ENCODE peak calls at places on chromosome 20, in eight cellular contexts. A is endothelial cell of umbilical vein, E is HCT116, G is esophagus muscularis mucosa, O is GM23338, W is HL-60, R is GM12891, T is stomach. L is an unnamed sample.

GRCh38 chr20:24497851-24498250 is 28.4 kb downstream of the SYNDIG1 start:
- DNase-seq in A (no peak), E (no peak), G (no peak), O (no peak), W (no peak), R (no peak), T (peak), L (no peak)

GRCh38 chr20:52481443-52481842 is 289.9 kb upstream of the ZFP64 start:
- DNase-seq in A (peak), E (no peak), G (no peak), O (no peak), W (no peak), R (no peak), T (no peak), L (no peak)

GRCh38 chr20:11432407-11432806 is 485.3 kb upstream of the BTBD3 start:
- DNase-seq in A (no peak), E (no peak), G (no peak), O (no peak), W (no peak), R (no peak), T (no peak), L (no peak)

GRCh38 chr20:5402903-5403531 is 86.3 kb upstream of the PROKR2 start:
- DNase-seq in A (peak), E (no peak), G (peak), O (peak), W (no peak), R (peak), T (no peak), L (no peak)

GRCh38 chr20:61556116-61556515 is 304.1 kb downstream of the CDH4 start:
- DNase-seq in A (no peak), E (no peak), G (no peak), O (no peak), W (no peak), R (no peak), T (no peak), L (no peak)

GRCh38 chr20:61024390-61024789 is 227.7 kb upstream of the CDH4 start:
- DNase-seq in A (no peak), E (no peak), G (no peak), O (no peak), W (no peak), R (no peak), T (no peak), L (no peak)

GRCh38 chr20:47263502-47264084 is 92.9 kb downstream of the ZMYND8 start:
- DNase-seq in A (no peak), E (no peak), G (no peak), O (no peak), W (no peak), R (no peak), T (no peak), L (no peak)

GRCh38 chr20:56430471-56430870 is 18.4 kb downstream of the CASS4 start:
- DNase-seq in A (no peak), E (no peak), G (no peak), O (no peak), W (no peak), R (no peak), T (no peak), L (no peak)

GRCh38 chr20:16548073-16548672 is 25.1 kb downstream of the KIF16B start:
- DNase-seq in A (no peak), E (no peak), G (no peak), O (no peak), W (no peak), R (no peak), T (no peak), L (no peak)

GRCh38 chr20:62171245-62171644 is 11.6 kb upstream of the MTG2 start:
- DNase-seq in A (peak), E (no peak), G (no peak), O (no peak), W (no peak), R (no peak), T (no peak), L (no peak)

GRCh38 chr20:9838378-9839295 is at the start of gene PAK5:
- DNase-seq in A (peak), E (peak), G (no peak), O (peak), W (no peak), R (no peak), T (peak), L (peak)

GRCh38 chr20:31593221-31594001 is 11.7 kb upstream of the ID1 start:
- DNase-seq in A (peak), E (peak), G (no peak), O (no peak), W (no peak), R (no peak), T (peak), L (peak)

GRCh38 chr20:17541996-17542395 is 10.8 kb upstream of the BFSP1 start:
- DNase-seq in A (no peak), E (no peak), G (no peak), O (no peak), W (no peak), R (no peak), T (no peak), L (no peak)

GRCh38 chr20:37576911-37577310 is 49.2 kb upstream of the BLCAP start:
- DNase-seq in A (no peak), E (no peak), G (no peak), O (no peak), W (no peak), R (no peak), T (no peak), L (no peak)

GRCh38 chr20:1779567-1779966 is 115.6 kb upstream of the SIRPA start:
- DNase-seq in A (no peak), E (no peak), G (no peak), O (no peak), W (no peak), R (no peak), T (no peak), L (no peak)

GRCh38 chr20:46400253-46400652 is 6.2 kb downstream of the ELMO2 start:
- DNase-seq in A (peak), E (no peak), G (no peak), O (no peak), W (peak), R (no peak), T (no peak), L (no peak)

DNA sequence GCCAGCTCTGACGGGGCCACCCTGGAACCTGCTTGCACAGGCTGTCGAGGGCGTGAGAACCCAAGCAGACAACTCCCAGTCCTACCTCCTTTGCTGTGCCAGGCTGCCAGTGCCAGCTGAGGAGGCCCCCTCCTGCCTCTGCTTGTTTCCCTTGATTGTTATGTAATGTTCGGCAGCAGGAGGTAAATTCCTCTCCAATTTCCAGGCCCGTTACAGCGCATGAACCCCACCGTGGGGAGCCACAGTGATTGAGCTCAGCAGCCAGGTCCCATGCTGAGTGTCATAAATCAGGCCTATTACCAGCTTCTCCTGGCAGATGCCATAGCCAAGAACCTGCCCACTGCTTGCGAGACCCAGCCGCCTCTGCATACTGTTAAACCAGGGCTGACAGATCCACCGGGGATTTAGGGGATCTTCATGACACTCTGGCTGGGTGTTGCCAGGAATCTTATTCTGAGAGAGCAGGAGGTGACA is 320.5 kb downstream of the DHX35 start:
- DNase-seq in A (no peak), E (no peak), G (no peak), O (peak), W (no peak), R (no peak), T (no peak), L (no peak)
- TF ChIP-seq POLR2AphosphoS5 in A (no peak), E (no peak), G (no peak), O (no peak), W (no peak), R (no peak), T (no peak), L (no peak)

GRCh38 chr20:35476288-35476687 is 20.9 kb downstream of the CEP250 start:
- DNase-seq in A (no peak), E (no peak), G (no peak), O (no peak), W (no peak), R (no peak), T (no peak), L (no peak)

GRCh38 chr20:35473684-35474083 is 18.3 kb downstream of the CEP250 start:
- DNase-seq in A (no peak), E (no peak), G (no peak), O (no peak), W (no peak), R (no peak), T (no peak), L (no peak)

GRCh38 chr20:35479798-35480197 is 24.4 kb downstream of the CEP250 start:
- DNase-seq in A (no peak), E (no peak), G (no peak), O (no peak), W (no peak), R (no peak), T (no peak), L (no peak)

GRCh38 chr20:35474504-35474903 is 19.1 kb downstream of the CEP250 start:
- DNase-seq in A (no peak), E (no peak), G (no peak), O (no peak), W (no peak), R (no peak), T (no peak), L (no peak)

DNA sequence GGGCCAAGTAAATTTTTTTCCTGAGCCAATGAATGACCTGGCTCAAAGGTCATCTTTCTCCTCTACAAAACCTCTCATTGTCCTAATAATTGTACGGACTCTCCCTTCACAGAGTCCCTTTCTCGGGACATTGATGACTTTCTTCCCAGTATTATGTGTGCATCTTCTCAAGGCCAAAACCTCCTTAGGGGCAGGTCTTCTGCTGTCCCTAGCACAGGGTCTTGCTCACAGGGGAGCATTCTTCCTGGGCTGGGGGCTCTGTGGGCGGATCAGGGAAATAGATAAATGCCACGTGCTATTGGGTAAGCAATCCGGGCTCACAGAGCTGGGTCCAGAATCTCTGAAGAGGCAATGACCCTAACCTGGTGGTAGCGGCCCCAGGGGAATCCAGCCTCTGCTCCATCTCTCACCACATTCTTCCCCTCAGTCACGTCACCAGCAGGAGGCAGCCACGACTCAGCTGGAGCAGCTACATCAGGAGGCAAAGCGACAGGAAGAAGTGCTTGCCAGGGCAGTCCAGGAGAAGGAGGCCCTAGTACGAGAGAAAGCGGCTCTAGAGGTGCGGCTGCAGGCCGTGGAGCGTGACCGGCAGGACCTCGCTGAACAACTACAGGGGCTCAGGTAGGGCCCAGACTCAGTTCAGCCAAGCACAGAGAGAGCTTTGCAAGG is 23.5 kb downstream of the CEP250 start:
- DNase-seq in A (no peak), E (no peak), G (no peak), O (peak), W (no peak), R (peak), T (no peak), L (no peak)
- TF ChIP-seq POLR2AphosphoS5 in A (no peak), E (no peak), G (no peak), O (no peak), W (no peak), R (no peak), T (no peak), L (no peak)

GRCh38 chr20:33859751-33860150 is 48.6 kb downstream of the CHMP4B start:
- DNase-seq in A (no peak), E (no peak), G (no peak), O (no peak), W (no peak), R (no peak), T (no peak), L (no peak)

GRCh38 chr20:33859157-33859695 is 48.1 kb downstream of the CHMP4B start:
- DNase-seq in A (peak), E (no peak), G (no peak), O (no peak), W (peak), R (no peak), T (no peak), L (no peak)

GRCh38 chr20:33861458-33861857 is 50.3 kb downstream of the CHMP4B start:
- DNase-seq in A (no peak), E (no peak), G (no peak), O (no peak), W (no peak), R (no peak), T (no peak), L (no peak)

GRCh38 chr20:33858666-33859065 is 47.5 kb downstream of the CHMP4B start:
- DNase-seq in A (no peak), E (no peak), G (no peak), O (no peak), W (no peak), R (no peak), T (no peak), L (no peak)

DNA sequence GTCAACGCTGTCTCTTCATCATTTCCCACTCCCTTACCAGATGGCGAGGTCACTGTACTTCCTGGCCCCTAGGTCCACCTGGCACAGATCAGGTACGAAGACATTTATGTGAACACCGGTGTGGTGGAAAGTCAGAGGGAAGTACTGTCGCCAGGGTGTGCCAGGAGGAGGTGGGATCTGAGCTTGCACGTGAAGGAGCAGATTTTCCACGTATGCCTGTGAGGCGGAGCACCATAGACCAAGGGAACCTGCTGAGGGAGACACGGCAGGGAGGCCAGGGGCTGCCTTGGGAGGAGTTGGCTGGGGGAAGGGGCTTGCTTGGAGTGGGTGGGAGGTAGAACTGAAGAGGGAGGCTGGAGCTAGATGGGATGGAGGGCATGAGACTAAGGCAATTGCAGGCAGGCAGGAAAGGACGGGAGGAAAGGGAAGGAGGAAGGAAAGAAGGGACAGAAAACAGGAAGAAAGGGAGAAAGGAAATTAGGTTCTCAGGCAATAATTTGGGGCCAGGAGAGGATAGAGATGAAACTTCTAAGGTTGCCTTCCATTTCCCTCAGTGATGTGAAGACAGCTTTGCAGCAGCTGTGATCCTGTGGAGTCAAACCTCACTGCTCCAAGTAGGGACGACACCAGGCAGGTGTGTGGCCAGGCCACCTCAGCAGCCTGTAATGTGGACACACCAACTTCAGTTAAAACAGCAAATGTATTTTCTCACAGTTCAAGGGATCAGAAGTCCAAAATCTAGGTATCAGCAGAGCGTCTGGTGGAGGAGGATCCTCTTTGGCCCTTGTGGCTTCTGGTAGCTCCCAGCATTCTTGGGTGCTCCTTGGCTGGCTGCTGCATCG is 46.8 kb downstream of the CHMP4B start:
- DNase-seq in A (no peak), E (no peak), G (no peak), O (no peak), W (no peak), R (no peak), T (no peak), L (no peak)
- TF ChIP-seq POLR2AphosphoS5 in A (no peak), E (no peak), G (no peak), O (no peak), W (no peak), R (no peak), T (no peak), L (no peak)

GRCh38 chr20:327041-327945 is 1.9 kb downstream of the SOX12 start:
- DNase-seq in A (peak), E (peak), G (no peak), O (peak), W (peak), R (peak), T (peak), L (peak)

GRCh38 chr20:329325-329695 is 4.0 kb downstream of the SOX12 start:
- DNase-seq in A (peak), E (no peak), G (no peak), O (no peak), W (no peak), R (no peak), T (no peak), L (no peak)

GRCh38 chr20:329851-330232 is 4.5 kb downstream of the SOX12 start:
- DNase-seq in A (no peak), E (no peak), G (no peak), O (peak), W (no peak), R (no peak), T (no peak), L (no peak)

GRCh38 chr20:327946-328563 is 2.7 kb downstream of the SOX12 start:
- DNase-seq in A (peak), E (no peak), G (no peak), O (no peak), W (no peak), R (no peak), T (no peak), L (no peak)

DNA sequence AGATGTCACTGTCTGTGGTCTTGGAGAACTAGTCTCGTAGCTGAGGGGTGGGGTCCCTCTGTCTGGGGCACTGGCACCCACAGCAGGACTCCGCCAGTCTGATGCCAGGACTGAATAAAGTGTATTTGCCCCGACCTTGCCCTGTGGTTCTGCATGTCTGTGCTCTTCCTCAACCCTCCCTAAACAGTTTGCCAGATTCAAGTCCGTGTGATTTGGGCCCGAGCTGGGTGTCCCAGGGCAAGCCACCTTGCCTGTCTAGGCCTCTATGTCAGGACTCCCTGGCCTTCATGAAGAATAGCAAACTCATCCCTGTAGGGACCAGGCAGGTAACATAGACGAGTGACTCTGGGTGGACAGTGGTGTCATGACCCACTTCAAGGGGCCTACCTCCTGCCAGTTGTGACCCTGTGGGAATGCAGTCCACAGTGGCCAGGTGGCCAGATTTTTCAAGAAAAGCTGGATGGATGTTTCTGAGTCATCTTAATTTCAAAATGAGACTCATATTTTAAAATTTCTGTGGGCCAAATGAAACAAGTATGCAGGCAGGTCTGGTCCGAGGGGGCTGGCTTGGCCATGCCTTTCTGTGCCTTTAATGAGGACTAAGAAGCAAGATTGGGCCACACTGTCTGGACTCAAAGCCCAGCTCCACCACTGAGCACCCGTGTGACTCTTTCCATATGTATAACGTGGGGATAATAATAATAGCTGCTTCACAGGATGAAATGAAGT is 3.4 kb downstream of the SOX12 start:
- DNase-seq in A (no peak), E (no peak), G (no peak), O (no peak), W (no peak), R (no peak), T (no peak), L (no peak)
- TF ChIP-seq POLR2AphosphoS5 in A (no peak), E (no peak), G (no peak), O (no peak), W (no peak), R (no peak), T (no peak), L (no peak)

GRCh38 chr20:35151739-35152138 is 4.6 kb upstream of the EDEM2 start:
- DNase-seq in A (no peak), E (no peak), G (no peak), O (no peak), W (no peak), R (no peak), T (no peak), L (no peak)
- TF ChIP-seq POLR2AphosphoS5 in A (no peak), E (no peak), G (peak), O (no peak), W (no peak), R (no peak), T (no peak), L (no peak)

GRCh38 chr20:18590163-18590562 is 2.3 kb downstream of the DTD1 start:
- DNase-seq in A (no peak), E (no peak), G (no peak), O (no peak), W (no peak), R (no peak), T (no peak), L (no peak)
- TF ChIP-seq POLR2AphosphoS5 in A (no peak), E (no peak), G (no peak), O (no peak), W (no peak), R (no peak), T (no peak), L (no peak)

GRCh38 chr20:58690851-58691250 is 1.7 kb upstream of the NPEPL1 start:
- DNase-seq in A (no peak), E (no peak), G (no peak), O (no peak), W (peak), R (no peak), T (peak), L (no peak)
- TF ChIP-seq POLR2AphosphoS5 in A (no peak), E (no peak), G (peak), O (no peak), W (no peak), R (no peak), T (peak), L (no peak)

DNA sequence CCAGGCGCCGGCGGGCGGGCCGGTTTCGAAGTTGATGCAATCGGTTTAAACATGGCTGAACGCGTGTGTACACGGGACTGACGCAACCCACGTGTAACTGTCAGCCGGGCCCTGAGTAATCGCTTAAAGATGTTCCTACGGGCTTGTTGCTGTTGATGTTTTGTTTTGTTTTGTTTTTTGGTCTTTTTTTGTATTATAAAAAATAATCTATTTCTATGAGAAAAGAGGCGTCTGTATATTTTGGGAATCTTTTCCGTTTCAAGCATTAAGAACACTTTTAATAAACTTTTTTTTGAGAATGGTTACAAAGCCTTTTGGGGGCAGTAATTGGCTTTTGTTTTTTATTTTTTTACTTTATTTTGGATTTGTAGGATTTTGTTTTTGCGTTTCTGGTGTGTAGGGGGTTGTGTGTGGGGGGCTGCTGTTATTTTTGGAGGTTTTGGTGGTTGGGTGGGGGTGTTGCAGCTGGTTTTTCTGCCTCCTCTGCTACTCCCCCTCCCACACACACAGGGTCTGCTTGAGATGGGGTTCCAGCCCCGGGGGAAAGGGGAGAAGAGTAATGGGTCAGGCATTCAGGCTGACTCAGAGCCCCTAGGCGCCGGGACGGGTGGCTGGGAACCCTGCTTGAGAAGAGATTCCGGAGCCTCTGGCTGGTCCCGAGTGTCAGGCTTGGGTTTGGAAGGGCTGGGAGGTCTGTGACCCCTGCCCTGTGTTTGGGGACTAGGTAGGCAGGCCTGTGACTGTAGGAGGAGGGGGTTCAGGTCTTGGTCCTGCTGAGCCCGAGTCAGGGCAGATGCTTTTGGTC is 1.9 kb downstream of the CEBPB start:
- DNase-seq in A (peak), E (peak), G (no peak), O (peak), W (peak), R (peak), T (peak), L (peak)
- TF ChIP-seq POLR2AphosphoS5 in A (no peak), E (peak), G (peak), O (no peak), W (peak), R (no peak), T (peak), L (peak)

GRCh38 chr20:63787749-63788148 is 43.3 kb downstream of the ZBTB46 start:
- DNase-seq in A (no peak), E (no peak), G (no peak), O (no peak), W (no peak), R (no peak), T (no peak), L (no peak)
- TF ChIP-seq POLR2AphosphoS5 in A (no peak), E (no peak), G (no peak), O (no peak), W (no peak), R (no peak), T (no peak), L (no peak)

L was measured in breast epithelium.